ENCODE peak calls at places on chromosome 6, in six cellular contexts. N is neural progenitor cell; E is astrocyte; S is OCI-LY7; Y is naive thymus-derived CD4-positive, alpha-beta T cell; U is iPS DF 6.9. T is an unnamed sample. For H3K4me1, the result is how much of the 10 kb centered on the place peaks cover.

GRCh38 chr6:46323312-46323965 is 152.7 kb upstream of the ENPP5 start:
- DNase-seq in E (peak), S (no peak), U (no peak), N (no peak), Y (no peak), T (no peak)

GRCh38 chr6:137967689-137968467 is 100.8 kb downstream of the TNFAIP3 start:
- DNase-seq in N (no peak), Y (no peak), S (no peak), E (no peak), U (no peak), T (peak)

GRCh38 chr6:135243871-135244796 is 63.0 kb downstream of the MYB start:
- DNase-seq in U (no peak), Y (no peak), S (peak), N (no peak), E (no peak), T (no peak)

GRCh38 chr6:129146836-129147366 is 264.0 kb downstream of the LAMA2 start:
- DNase-seq in E (no peak), S (no peak), Y (no peak), U (no peak), N (no peak), T (no peak)

GRCh38 chr6:142773859-142774258 is 171.1 kb downstream of the HIVEP2 start:
- DNase-seq in E (no peak), N (no peak), U (no peak), Y (no peak), S (no peak), T (no peak)

GRCh38 chr6:33686981-33687975 is 24.2 kb downstream of the UQCC2 start:
- DNase-seq in U (no peak), S (no peak), Y (no peak), E (no peak), N (no peak), T (no peak)

GRCh38 chr6:122806290-122806689 is 17.2 kb downstream of the SMPDL3A start:
- DNase-seq in S (no peak), N (no peak), U (no peak), Y (no peak), E (no peak), T (no peak)

GRCh38 chr6:21348462-21349195 is 244.9 kb upstream of the SOX4 start:
- DNase-seq in Y (no peak), U (no peak), N (peak), E (peak), S (no peak), T (peak)

GRCh38 chr6:148758492-148758891 is 11.7 kb downstream of the UST start:
- DNase-seq in U (no peak), Y (no peak), S (peak), E (no peak), N (no peak), T (no peak)

GRCh38 chr6:56156643-56157042 is 90.7 kb downstream of the COL21A1 start:
- DNase-seq in E (peak), U (no peak), N (no peak), S (no peak), Y (no peak), T (no peak)

GRCh38 chr6:47655719-47656595 is 42.4 kb upstream of the ADGRF4 start:
- DNase-seq in N (peak), S (no peak), Y (no peak), U (no peak), E (peak), T (peak)

GRCh38 chr6:89495961-89496535 is 63.1 kb downstream of the ANKRD6 start:
- DNase-seq in S (no peak), E (no peak), U (no peak), Y (no peak), N (peak), T (no peak)

GRCh38 chr6:128822271-128822670 is 60.7 kb upstream of the LAMA2 start:
- DNase-seq in U (no peak), S (no peak), E (peak), N (no peak), Y (no peak), T (peak)

GRCh38 chr6:169326067-169326799 is 72.6 kb upstream of the THBS2 start:
- DNase-seq in E (peak), Y (no peak), N (peak), U (peak), S (no peak), T (peak)

GRCh38 chr6:65189344-65189743 is 517.7 kb downstream of the EYS start:
- DNase-seq in N (no peak), E (no peak), S (no peak), U (no peak), Y (no peak), T (no peak)

GRCh38 chr6:98586163-98586562 is 248.2 kb upstream of the POU3F2 start:
- DNase-seq in Y (no peak), S (no peak), E (no peak), N (peak), U (no peak), T (no peak)

GRCh38 chr6:52577778-52578473 is 1.1 kb upstream of the TRAM2 start:
- DNase-seq in Y (no peak), E (no peak), S (no peak), U (no peak), N (no peak), T (no peak)

GRCh38 chr6:18432619-18433018 is 45.5 kb downstream of the RNF144B start:
- DNase-seq in N (peak), U (no peak), Y (no peak), E (no peak), S (no peak), T (no peak)

GRCh38 chr6:52482903-52483670 is 62.9 kb downstream of the EFHC1 start:
- DNase-seq in U (no peak), N (no peak), S (no peak), E (peak), Y (no peak), T (no peak)

GRCh38 chr6:53171605-53172467 is 23.2 kb upstream of the GCM1 start:
- DNase-seq in S (peak), E (peak), Y (peak), N (peak), U (peak), T (peak)

GRCh38 chr6:162736933-162737332 is 9.2 kb downstream of the PACRG start:
- DNase-seq in E (no peak), U (no peak), N (no peak), Y (no peak), S (peak), T (no peak)

GRCh38 chr6:53321701-53322100 is 27.0 kb downstream of the ELOVL5 start:
- DNase-seq in N (no peak), Y (no peak), U (no peak), S (no peak), E (no peak), T (no peak)

GRCh38 chr6:107820571-107821261 is 3.4 kb downstream of the SCML4 start:
- DNase-seq in N (peak), S (no peak), Y (peak), U (no peak), E (peak), T (peak)
- H3K4me1 ChIP-seq in N (half or more), S (under half), Y (half or more), U (under half), E (under half), T (under half)

GRCh38 chr6:22363166-22363965 is 66.5 kb upstream of the PRL start:
- DNase-seq in E (no peak), N (no peak), S (no peak), U (no peak), Y (no peak), T (no peak)
- H3K4me3 ChIP-seq in E (no peak), N (no peak), S (no peak), U (no peak), Y (no peak), T (no peak)

DNA sequence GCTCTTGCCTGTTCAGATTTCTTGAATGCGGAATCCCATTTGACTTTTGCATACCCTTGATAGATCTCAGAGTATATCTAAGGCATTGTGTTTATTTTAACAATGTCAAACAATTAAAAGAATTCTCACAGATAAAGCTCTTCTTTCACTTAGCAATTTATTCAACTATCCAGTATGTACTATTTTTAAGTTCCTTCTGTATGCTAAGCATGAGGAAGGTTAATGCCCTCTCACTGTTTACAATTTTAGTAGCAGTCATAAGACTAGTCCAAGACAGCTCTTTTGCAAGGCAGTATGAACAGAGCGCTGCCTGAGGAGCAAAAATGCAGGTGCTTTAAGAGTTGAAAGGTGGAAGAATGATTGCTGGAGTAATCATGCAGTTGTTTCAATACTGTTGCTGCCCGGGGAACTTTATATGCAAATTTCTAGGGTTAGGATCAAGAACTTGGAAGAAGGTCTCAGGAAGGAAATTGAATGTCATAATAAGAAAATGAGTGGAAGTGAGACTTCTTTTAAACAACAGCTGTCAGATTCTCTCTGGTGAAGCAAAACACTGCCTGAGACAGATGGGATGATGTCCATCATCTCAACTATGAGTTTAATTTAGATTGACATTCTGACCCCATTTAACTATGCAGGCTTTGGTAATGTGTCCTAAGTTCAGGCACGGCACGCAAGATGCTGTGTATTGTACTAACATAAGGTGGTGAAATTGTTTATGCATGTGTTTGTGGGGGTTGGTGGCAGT is 1303.5 kb upstream of the CITED2 start:
- DNase-seq in S (peak), Y (no peak), U (no peak), E (no peak), N (no peak), T (no peak)
- H3K27ac ChIP-seq in S (peak), Y (no peak), U (no peak), E (no peak), N (no peak), T (no peak)

GRCh38 chr6:31736026-31736767 is at the start of gene CLIC1:
- DNase-seq in N (peak), U (no peak), S (peak), Y (peak), E (peak), T (peak)
- H3K4me1 ChIP-seq in N (under half), U (under half), S (half or more), Y (under half), E (under half), T (under half)

DNA sequence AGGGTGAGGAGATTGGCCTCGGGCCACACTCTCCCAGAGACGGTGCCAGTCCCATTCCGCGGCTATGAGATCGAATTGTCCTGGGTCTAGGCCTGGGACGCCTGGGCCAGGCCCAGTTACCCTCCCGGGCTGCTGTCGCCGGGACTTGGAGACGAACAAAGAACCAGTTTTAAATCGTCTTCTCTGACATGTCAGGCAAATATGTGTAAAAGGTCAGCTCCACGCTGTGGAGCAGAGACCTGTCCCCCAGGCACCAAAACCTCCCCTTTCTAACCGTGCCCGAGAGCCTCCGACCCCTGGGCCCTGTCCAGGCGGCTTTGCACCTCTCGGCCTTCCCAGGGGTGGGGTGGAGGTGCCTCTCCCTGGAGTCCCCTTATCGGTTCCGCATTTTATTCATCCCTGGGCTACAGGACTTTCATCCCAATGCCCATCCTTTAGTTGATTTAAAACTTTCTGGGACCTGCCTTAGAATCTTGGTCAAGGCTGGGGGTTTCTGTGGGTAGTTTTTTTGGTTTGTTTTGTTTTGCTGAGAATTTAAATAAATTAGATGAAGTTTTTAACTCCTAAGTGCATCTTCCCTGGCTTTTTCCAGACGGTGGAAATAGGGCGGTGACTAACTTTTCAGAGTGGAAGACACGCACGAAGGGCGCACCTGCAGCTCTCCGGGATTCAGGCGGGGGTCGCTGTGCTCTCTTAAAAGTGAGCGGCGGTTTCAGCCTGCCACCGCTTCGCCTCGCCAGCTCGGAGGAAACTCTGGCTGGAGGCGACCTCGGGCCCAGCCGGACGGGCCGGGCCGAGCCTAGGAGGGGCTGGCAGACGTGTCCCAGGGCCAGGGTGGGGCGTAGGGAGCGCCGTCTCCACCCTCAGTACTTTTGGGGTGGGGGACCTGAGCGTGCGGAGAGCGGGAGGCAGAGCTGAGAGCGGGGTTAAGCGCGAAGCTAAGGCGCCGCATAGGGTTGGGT is 6.0 kb upstream of the TFAP2A start:
- DNase-seq in U (no peak), Y (no peak), E (no peak), N (peak), S (no peak), T (no peak)
- H3K4me3 ChIP-seq in U (no peak), Y (no peak), E (no peak), N (peak), S (no peak), T (no peak)

GRCh38 chr6:136647363-136647763 is 97.1 kb upstream of the MAP7 start:
- DNase-seq in U (no peak), S (no peak), E (peak), Y (peak), N (no peak), T (no peak)
- H3K27ac ChIP-seq in U (no peak), S (no peak), E (peak), Y (peak), N (no peak), T (no peak)

DNA sequence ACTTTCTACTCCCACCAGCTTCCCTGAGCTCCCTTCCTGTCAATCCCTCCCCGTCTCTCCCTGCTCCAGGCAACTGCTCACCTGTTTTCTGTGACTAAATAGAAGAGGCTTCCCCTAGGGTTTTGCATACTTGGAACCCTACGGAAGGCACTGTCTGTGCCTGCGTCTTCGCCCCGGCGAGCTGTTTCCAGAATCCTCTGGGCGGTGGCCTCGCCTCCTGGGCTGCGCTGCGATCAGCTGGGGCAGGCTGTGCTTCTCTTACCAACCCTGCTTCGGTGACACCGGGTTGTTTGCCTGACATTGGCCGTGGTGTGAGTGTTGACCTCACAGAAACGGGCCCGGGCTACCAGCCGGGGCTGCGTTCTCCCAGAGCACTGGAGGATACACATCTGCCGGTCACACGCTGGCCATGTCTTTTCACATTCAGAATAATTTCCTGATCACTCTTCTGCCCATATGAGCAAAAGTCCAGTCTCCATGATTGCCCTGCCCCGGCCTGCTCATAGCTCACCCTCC is 29.4 kb upstream of the CCR6 start:
- DNase-seq in S (no peak), E (no peak), U (no peak), Y (no peak), N (no peak), T (no peak)
- H3K4me1 ChIP-seq in S (half or more), E (under half), U (under half), Y (under half), N (under half), T (under half)

DNA sequence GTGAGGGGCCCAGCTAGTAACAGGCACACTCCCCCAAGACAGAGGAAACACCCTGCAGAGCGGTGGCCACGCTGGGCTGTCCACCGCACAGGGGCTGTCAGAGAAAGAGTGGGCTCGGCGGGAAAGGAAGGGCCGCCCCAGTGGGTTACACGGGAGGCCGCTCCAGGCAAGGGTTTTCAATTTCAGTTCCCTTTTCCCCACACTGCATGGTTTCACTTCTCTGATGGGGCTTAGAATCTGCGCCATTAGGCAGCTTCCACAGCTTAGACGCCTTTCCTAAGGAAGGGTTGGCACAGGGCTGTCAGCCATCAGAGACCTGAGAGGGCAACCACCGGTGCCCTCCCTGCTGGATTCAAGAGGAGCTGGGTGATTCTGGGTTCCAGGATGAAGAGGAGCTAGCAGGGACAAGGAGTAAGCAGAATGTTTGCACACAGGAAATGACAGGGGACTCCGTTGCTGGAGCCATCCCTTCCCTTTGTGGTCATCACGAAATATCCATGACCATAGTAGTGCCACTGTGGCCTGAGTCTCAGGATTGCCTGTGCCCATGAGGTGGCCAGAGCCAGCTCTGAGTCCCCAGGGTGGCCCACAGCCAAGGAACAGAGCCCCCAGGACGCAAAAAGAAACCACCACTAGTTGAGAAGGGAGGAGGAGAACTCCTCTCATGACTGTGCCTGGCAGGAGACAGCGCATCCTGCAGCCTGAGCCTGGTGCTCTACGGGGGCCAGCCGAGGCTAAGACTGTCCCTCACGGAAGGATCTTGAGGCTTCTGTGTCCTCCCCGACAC is 282.6 kb downstream of the NRN1 start:
- DNase-seq in Y (peak), U (no peak), E (no peak), N (peak), S (peak), T (no peak)
- H3K4me3 ChIP-seq in Y (peak), U (no peak), E (no peak), N (no peak), S (peak), T (no peak)

GRCh38 chr6:19895866-19896579 is 58.9 kb downstream of the ID4 start:
- DNase-seq in Y (no peak), N (no peak), U (no peak), S (no peak), E (no peak), T (no peak)
- H3K27ac ChIP-seq in Y (no peak), N (no peak), U (no peak), S (no peak), E (no peak), T (no peak)